ENCODE peak calls at places on chromosomes 11 and 22, in eight cellular contexts. One of them, this sample, is unnamed.

GRCh38 chr11:20483931-20484330 is 96.4 kb downstream of the PRMT3 start:
- DNase-seq in brain microvascular endothelial cell: no peak
- DNase-seq in naive thymus-derived CD4-positive, alpha-beta T cell: no peak
- DNase-seq in spleen: no peak
- DNase-seq in suprapubic skin: no peak
- DNase-seq in IMR-90: peak; percentile 3
- DNase-seq in HepG2: no peak
- DNase-seq in CD4-positive, CD25-positive, alpha-beta regulatory T cell: no peak
- DNase-seq in this sample: no peak

GRCh38 chr11:134536219-134536618 is 124.2 kb upstream of the B3GAT1 start:
- DNase-seq in CD4-positive, CD25-positive, alpha-beta regulatory T cell: no peak
- DNase-seq in naive thymus-derived CD4-positive, alpha-beta T cell: no peak
- DNase-seq in brain microvascular endothelial cell: no peak
- DNase-seq in suprapubic skin: no peak
- DNase-seq in spleen: no peak
- DNase-seq in IMR-90: no peak
- DNase-seq in HepG2: no peak
- DNase-seq in this sample: no peak

GRCh38 chr11:66559141-66559861 is 9.1 kb downstream of the CTSF start:
- DNase-seq in naive thymus-derived CD4-positive, alpha-beta T cell: peak; percentile 16
- DNase-seq in brain microvascular endothelial cell: no peak
- DNase-seq in IMR-90: no peak
- DNase-seq in spleen: no peak
- DNase-seq in CD4-positive, CD25-positive, alpha-beta regulatory T cell: peak; percentile 37
- DNase-seq in suprapubic skin: no peak
- DNase-seq in HepG2: no peak
- DNase-seq in this sample: no peak

GRCh38 chr11:103849366-103849765 is 187.1 kb upstream of the DDI1 start:
- DNase-seq in naive thymus-derived CD4-positive, alpha-beta T cell: no peak
- DNase-seq in brain microvascular endothelial cell: no peak
- DNase-seq in HepG2: no peak
- DNase-seq in IMR-90: no peak
- DNase-seq in suprapubic skin: no peak
- DNase-seq in spleen: no peak
- DNase-seq in CD4-positive, CD25-positive, alpha-beta regulatory T cell: no peak
- DNase-seq in this sample: no peak

GRCh38 chr11:390175-390574 is 3.8 kb upstream of the PKP3 start:
- DNase-seq in spleen: no peak
- DNase-seq in IMR-90: no peak
- DNase-seq in HepG2: peak; percentile 50
- DNase-seq in naive thymus-derived CD4-positive, alpha-beta T cell: no peak
- DNase-seq in CD4-positive, CD25-positive, alpha-beta regulatory T cell: no peak
- DNase-seq in brain microvascular endothelial cell: no peak
- DNase-seq in suprapubic skin: no peak
- DNase-seq in this sample: peak; percentile 47

GRCh38 chr22:43343262-43343988 is at the start of gene SCUBE1:
- DNase-seq in naive thymus-derived CD4-positive, alpha-beta T cell: peak; percentile 9
- DNase-seq in brain microvascular endothelial cell: no peak
- DNase-seq in HepG2: no peak
- DNase-seq in suprapubic skin: no peak
- DNase-seq in spleen: peak; percentile 82
- DNase-seq in CD4-positive, CD25-positive, alpha-beta regulatory T cell: peak; percentile 31
- DNase-seq in IMR-90: no peak
- DNase-seq in this sample: peak; percentile 52

GRCh38 chr22:36986242-36986821 is 32.9 kb downstream of the TST start:
- DNase-seq in suprapubic skin: no peak
- DNase-seq in spleen: no peak
- DNase-seq in HepG2: no peak
- DNase-seq in IMR-90: no peak
- DNase-seq in CD4-positive, CD25-positive, alpha-beta regulatory T cell: peak; percentile 46
- DNase-seq in brain microvascular endothelial cell: no peak
- DNase-seq in naive thymus-derived CD4-positive, alpha-beta T cell: peak; percentile 4
- DNase-seq in this sample: no peak

GRCh38 chr11:120203626-120204025 is 7.2 kb upstream of the OAF start:
- DNase-seq in naive thymus-derived CD4-positive, alpha-beta T cell: no peak
- DNase-seq in suprapubic skin: no peak
- DNase-seq in CD4-positive, CD25-positive, alpha-beta regulatory T cell: no peak
- DNase-seq in HepG2: no peak
- DNase-seq in IMR-90: no peak
- DNase-seq in spleen: no peak
- DNase-seq in brain microvascular endothelial cell: no peak
- DNase-seq in this sample: no peak

GRCh38 chr11:14636119-14636518 is 7.5 kb upstream of the PDE3B start:
- DNase-seq in brain microvascular endothelial cell: no peak
- DNase-seq in naive thymus-derived CD4-positive, alpha-beta T cell: peak; percentile 45
- DNase-seq in spleen: no peak
- DNase-seq in IMR-90: no peak
- DNase-seq in HepG2: no peak
- DNase-seq in CD4-positive, CD25-positive, alpha-beta regulatory T cell: no peak
- DNase-seq in suprapubic skin: no peak
- DNase-seq in this sample: no peak

GRCh38 chr11:65436412-65437032 is 13.9 kb downstream of the NEAT1 start:
- DNase-seq in brain microvascular endothelial cell: peak; percentile 21
- DNase-seq in naive thymus-derived CD4-positive, alpha-beta T cell: no peak
- DNase-seq in HepG2: no peak
- DNase-seq in spleen: no peak
- DNase-seq in suprapubic skin: peak; percentile 59
- DNase-seq in CD4-positive, CD25-positive, alpha-beta regulatory T cell: peak; percentile 21
- DNase-seq in IMR-90: peak; percentile 49
- DNase-seq in this sample: no peak

GRCh38 chr11:2558402-2558801 is 113.6 kb downstream of the KCNQ1 start:
- DNase-seq in suprapubic skin: peak; percentile 44
- DNase-seq in naive thymus-derived CD4-positive, alpha-beta T cell: no peak
- DNase-seq in IMR-90: no peak
- DNase-seq in CD4-positive, CD25-positive, alpha-beta regulatory T cell: no peak
- DNase-seq in brain microvascular endothelial cell: no peak
- DNase-seq in HepG2: no peak
- DNase-seq in spleen: peak; percentile 46
- DNase-seq in this sample: no peak

GRCh38 chr22:30314918-30315317 is 11.8 kb downstream of the TBC1D10A start:
- DNase-seq in CD4-positive, CD25-positive, alpha-beta regulatory T cell: no peak
- DNase-seq in HepG2: no peak
- DNase-seq in brain microvascular endothelial cell: no peak
- DNase-seq in naive thymus-derived CD4-positive, alpha-beta T cell: no peak
- DNase-seq in spleen: no peak
- DNase-seq in suprapubic skin: no peak
- DNase-seq in IMR-90: peak; percentile 67
- DNase-seq in this sample: no peak

GRCh38 chr11:69436041-69436982 is 45.2 kb upstream of the LINC01488 start:
- DNase-seq in suprapubic skin: no peak
- DNase-seq in IMR-90: no peak
- DNase-seq in spleen: peak; percentile 59
- DNase-seq in brain microvascular endothelial cell: no peak
- DNase-seq in CD4-positive, CD25-positive, alpha-beta regulatory T cell: no peak
- DNase-seq in HepG2: no peak
- DNase-seq in naive thymus-derived CD4-positive, alpha-beta T cell: no peak
- DNase-seq in this sample: no peak

GRCh38 chr11:65489061-65489705 is 9.7 kb upstream of the MALAT1 start:
- DNase-seq in suprapubic skin: peak; percentile 78
- DNase-seq in HepG2: peak; percentile 84
- DNase-seq in naive thymus-derived CD4-positive, alpha-beta T cell: no peak
- DNase-seq in IMR-90: peak; percentile 90
- DNase-seq in spleen: no peak
- DNase-seq in brain microvascular endothelial cell: peak; percentile 84
- DNase-seq in CD4-positive, CD25-positive, alpha-beta regulatory T cell: no peak
- DNase-seq in this sample: peak; percentile 88

GRCh38 chr11:1763336-1763795 is 361 bp downstream of the CTSD start:
- DNase-seq in spleen: no peak
- DNase-seq in CD4-positive, CD25-positive, alpha-beta regulatory T cell: no peak
- DNase-seq in naive thymus-derived CD4-positive, alpha-beta T cell: no peak
- DNase-seq in suprapubic skin: no peak
- DNase-seq in IMR-90: no peak
- DNase-seq in HepG2: no peak
- DNase-seq in brain microvascular endothelial cell: no peak
- DNase-seq in this sample: no peak

GRCh38 chr11:76663912-76664440 is 6.6 kb downstream of the LRRC32 start:
- DNase-seq in CD4-positive, CD25-positive, alpha-beta regulatory T cell: no peak
- DNase-seq in HepG2: no peak
- DNase-seq in IMR-90: no peak
- DNase-seq in spleen: peak; percentile 41
- DNase-seq in suprapubic skin: peak; percentile 44
- DNase-seq in naive thymus-derived CD4-positive, alpha-beta T cell: no peak
- DNase-seq in brain microvascular endothelial cell: no peak
- DNase-seq in this sample: no peak

GRCh38 chr22:41543854-41544670 is at the start of gene POLR3H:
- DNase-seq in naive thymus-derived CD4-positive, alpha-beta T cell: peak; percentile 96
- DNase-seq in brain microvascular endothelial cell: peak; percentile 98
- DNase-seq in HepG2: peak; percentile 95
- DNase-seq in suprapubic skin: peak; percentile 98
- DNase-seq in IMR-90: peak; percentile 96
- DNase-seq in CD4-positive, CD25-positive, alpha-beta regulatory T cell: peak; percentile 98
- DNase-seq in spleen: peak; percentile 99
- DNase-seq in this sample: peak; percentile 91

GRCh38 chr22:41541484-41541883 is 2.8 kb downstream of the POLR3H start:
- DNase-seq in IMR-90: no peak
- DNase-seq in suprapubic skin: no peak
- DNase-seq in brain microvascular endothelial cell: no peak
- DNase-seq in spleen: no peak
- DNase-seq in HepG2: no peak
- DNase-seq in naive thymus-derived CD4-positive, alpha-beta T cell: no peak
- DNase-seq in CD4-positive, CD25-positive, alpha-beta regulatory T cell: no peak
- DNase-seq in this sample: no peak

GRCh38 chr22:41548830-41549211 is 4.6 kb upstream of the POLR3H start:
- DNase-seq in HepG2: no peak
- DNase-seq in brain microvascular endothelial cell: no peak
- DNase-seq in IMR-90: no peak
- DNase-seq in naive thymus-derived CD4-positive, alpha-beta T cell: no peak
- DNase-seq in suprapubic skin: no peak
- DNase-seq in spleen: no peak
- DNase-seq in CD4-positive, CD25-positive, alpha-beta regulatory T cell: no peak
- DNase-seq in this sample: no peak

GRCh38 chr22:41542224-41542623 is 2.0 kb downstream of the POLR3H start:
- DNase-seq in CD4-positive, CD25-positive, alpha-beta regulatory T cell: no peak
- DNase-seq in HepG2: no peak
- DNase-seq in IMR-90: no peak
- DNase-seq in naive thymus-derived CD4-positive, alpha-beta T cell: no peak
- DNase-seq in spleen: no peak
- DNase-seq in brain microvascular endothelial cell: no peak
- DNase-seq in suprapubic skin: no peak
- DNase-seq in this sample: no peak

DNA sequence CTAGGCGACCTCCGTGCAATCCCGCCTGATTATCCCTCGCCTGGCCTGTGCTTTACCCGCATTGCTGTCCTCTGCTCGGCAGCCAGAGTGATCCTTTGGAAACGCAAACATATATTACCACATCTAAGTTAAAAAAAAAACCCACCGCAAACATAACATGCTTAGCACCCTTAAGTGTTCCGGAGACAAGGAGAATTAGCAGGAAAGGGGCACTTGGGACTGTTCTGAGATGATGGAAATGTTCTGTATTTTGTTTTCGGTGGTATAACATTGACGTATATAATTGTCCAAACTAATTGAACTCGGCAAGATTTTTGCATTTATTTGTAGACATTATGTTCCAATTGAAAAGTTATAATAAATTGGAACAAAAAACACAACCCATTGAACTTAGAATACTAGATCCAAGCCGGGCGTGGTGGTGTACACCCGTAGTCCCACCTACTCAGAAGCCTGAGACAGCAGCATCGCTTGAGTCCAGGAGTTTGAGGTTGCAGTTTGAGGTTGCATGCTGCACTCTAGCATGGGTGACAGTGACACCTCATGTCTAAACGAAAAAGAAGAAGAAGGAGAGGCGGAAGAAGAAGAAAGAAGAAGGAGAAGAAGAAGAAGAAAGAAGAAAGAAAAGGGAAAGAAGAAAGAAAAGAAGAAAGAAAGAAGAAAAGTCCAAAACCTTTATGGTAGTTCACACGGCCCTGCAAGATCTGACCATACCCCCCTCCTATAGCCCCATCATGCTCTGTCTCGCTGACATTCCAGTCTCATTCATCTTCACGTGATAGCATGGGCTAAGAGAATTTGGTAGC is 604 bp upstream of the POLR3H start:
- DNase-seq in naive thymus-derived CD4-positive, alpha-beta T cell: no peak
- DNase-seq in brain microvascular endothelial cell: no peak
- DNase-seq in CD4-positive, CD25-positive, alpha-beta regulatory T cell: no peak
- DNase-seq in suprapubic skin: no peak
- DNase-seq in spleen: no peak
- DNase-seq in HepG2: no peak
- DNase-seq in IMR-90: no peak
- DNase-seq in this sample: no peak
- H3K27me3 ChIP-seq in naive thymus-derived CD4-positive, alpha-beta T cell: no peaks in the 10 kb centered on the region
- H3K27me3 ChIP-seq in brain microvascular endothelial cell: no peaks in the 10 kb centered on the region
- H3K27me3 ChIP-seq in CD4-positive, CD25-positive, alpha-beta regulatory T cell: no peaks in the 10 kb centered on the region
- H3K27me3 ChIP-seq in suprapubic skin: no peaks in the 10 kb centered on the region
- H3K27me3 ChIP-seq in spleen: no peaks in the 10 kb centered on the region
- H3K27me3 ChIP-seq in HepG2: no peaks in the 10 kb centered on the region
- H3K27me3 ChIP-seq in IMR-90: no peaks in the 10 kb centered on the region
- H3K27me3 ChIP-seq in this sample: no peaks in the 10 kb centered on the region

GRCh38 chr22:50002791-50003190 is 9.8 kb downstream of the IL17REL start:
- DNase-seq in HepG2: no peak
- DNase-seq in CD4-positive, CD25-positive, alpha-beta regulatory T cell: no peak
- DNase-seq in suprapubic skin: no peak
- DNase-seq in spleen: no peak
- DNase-seq in IMR-90: peak; percentile 27
- DNase-seq in naive thymus-derived CD4-positive, alpha-beta T cell: no peak
- DNase-seq in brain microvascular endothelial cell: peak; percentile 42
- DNase-seq in this sample: no peak
- H3K27me3 ChIP-seq in HepG2: peaks cover 6% of the 10 kb centered on the region
- H3K27me3 ChIP-seq in CD4-positive, CD25-positive, alpha-beta regulatory T cell: no peaks in the 10 kb centered on the region
- H3K27me3 ChIP-seq in suprapubic skin: peaks cover 26% of the 10 kb centered on the region
- H3K27me3 ChIP-seq in spleen: peaks cover 24% of the 10 kb centered on the region
- H3K27me3 ChIP-seq in IMR-90: peaks cover 22% of the 10 kb centered on the region
- H3K27me3 ChIP-seq in naive thymus-derived CD4-positive, alpha-beta T cell: no peaks in the 10 kb centered on the region
- H3K27me3 ChIP-seq in brain microvascular endothelial cell: peaks cover 3% of the 10 kb centered on the region
- H3K27me3 ChIP-seq in this sample: peaks cover 18% of the 10 kb centered on the region

DNA sequence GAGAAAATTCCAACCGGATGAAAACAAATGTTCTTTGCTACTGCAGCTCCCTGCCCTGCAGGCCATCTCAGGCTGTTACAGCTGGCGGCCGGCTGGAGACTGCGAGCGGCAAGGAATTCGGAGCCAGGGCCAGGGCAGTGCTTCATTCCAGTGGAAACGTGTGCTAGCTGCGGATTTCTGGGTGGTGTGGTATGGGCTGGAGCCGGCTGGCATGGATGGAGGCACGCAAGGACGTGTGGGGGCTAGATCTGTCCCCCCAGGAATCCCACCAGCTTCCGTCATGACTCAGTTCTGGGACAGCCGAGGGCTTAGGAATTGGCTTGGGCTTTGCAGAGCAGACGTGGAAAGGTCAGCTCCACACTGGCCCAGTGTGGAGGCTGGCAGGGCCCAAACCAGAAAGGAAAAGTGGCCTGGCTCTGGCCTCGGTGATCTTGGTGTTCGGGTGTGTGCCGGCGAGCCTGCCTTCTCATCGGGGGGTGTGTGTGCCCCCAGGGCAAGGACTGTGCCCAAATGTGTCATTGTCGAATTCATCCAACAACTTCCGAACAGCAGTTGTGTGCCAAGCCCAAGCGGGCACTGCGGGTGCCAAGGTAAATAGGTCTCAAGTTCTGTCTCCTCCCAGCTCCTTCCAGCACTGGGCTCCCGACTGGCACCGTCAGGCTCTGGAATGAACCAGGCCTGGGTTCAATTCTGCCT is 48.1 kb upstream of the SHISAL1 start:
- DNase-seq in IMR-90: peak; percentile 80
- DNase-seq in suprapubic skin: peak; percentile 70
- DNase-seq in naive thymus-derived CD4-positive, alpha-beta T cell: no peak
- DNase-seq in brain microvascular endothelial cell: peak; percentile 44
- DNase-seq in spleen: peak; percentile 64
- DNase-seq in HepG2: no peak
- DNase-seq in CD4-positive, CD25-positive, alpha-beta regulatory T cell: no peak
- DNase-seq in this sample: no peak
- H3K27me3 ChIP-seq in IMR-90: no peaks in the 10 kb centered on the region
- H3K27me3 ChIP-seq in suprapubic skin: peaks cover 14% of the 10 kb centered on the region
- H3K27me3 ChIP-seq in naive thymus-derived CD4-positive, alpha-beta T cell: no peaks in the 10 kb centered on the region
- H3K27me3 ChIP-seq in brain microvascular endothelial cell: no peaks in the 10 kb centered on the region
- H3K27me3 ChIP-seq in spleen: peaks cover 40% of the 10 kb centered on the region
- H3K27me3 ChIP-seq in HepG2: peaks cover 9% of the 10 kb centered on the region
- H3K27me3 ChIP-seq in CD4-positive, CD25-positive, alpha-beta regulatory T cell: no peaks in the 10 kb centered on the region
- H3K27me3 ChIP-seq in this sample: no peaks in the 10 kb centered on the region

GRCh38 chr22:26658671-26659478 is 1.5 kb downstream of the MIAT start:
- DNase-seq in brain microvascular endothelial cell: peak; percentile 94
- DNase-seq in IMR-90: peak; percentile 97
- DNase-seq in CD4-positive, CD25-positive, alpha-beta regulatory T cell: peak; percentile 90
- DNase-seq in naive thymus-derived CD4-positive, alpha-beta T cell: peak; percentile 32
- DNase-seq in suprapubic skin: no peak
- DNase-seq in spleen: peak; percentile 90
- DNase-seq in HepG2: no peak
- DNase-seq in this sample: peak; percentile 91
- H3K27me3 ChIP-seq in brain microvascular endothelial cell: peaks cover 12% of the 10 kb centered on the region
- H3K27me3 ChIP-seq in IMR-90: peaks cover 28% of the 10 kb centered on the region
- H3K27me3 ChIP-seq in CD4-positive, CD25-positive, alpha-beta regulatory T cell: no peaks in the 10 kb centered on the region
- H3K27me3 ChIP-seq in naive thymus-derived CD4-positive, alpha-beta T cell: no peaks in the 10 kb centered on the region
- H3K27me3 ChIP-seq in suprapubic skin: peaks cover 44% of the 10 kb centered on the region
- H3K27me3 ChIP-seq in spleen: peaks cover 51% of the 10 kb centered on the region
- H3K27me3 ChIP-seq in HepG2: peaks cover 2% of the 10 kb centered on the region
- H3K27me3 ChIP-seq in this sample: peaks cover 28% of the 10 kb centered on the region